ENCODE peak calls at places on chromosomes 1 and 21, in six cellular contexts. T is IMR-90, P is MM.1S, B is SK-N-SH, X is fibroblast of lung, Z is PC-3. U is an unnamed sample. For H3K4me1, the result is how much of the 10 kb centered on the place peaks cover.

GRCh38 chr1:56200446-56200845 is 378.9 kb downstream of the PLPP3 start:
- DNase-seq in X (no peak), B (peak), Z (peak), T (peak), P (no peak), U (no peak)

GRCh38 chr1:178284059-178284458 is 190.2 kb downstream of the RASAL2 start:
- DNase-seq in X (no peak), B (no peak), P (no peak), Z (no peak), T (no peak), U (no peak)

GRCh38 chr1:215114154-215114933 is 31.8 kb downstream of the KCNK2 start:
- DNase-seq in B (no peak), T (peak), X (peak), P (no peak), Z (peak), U (no peak)

GRCh38 chr1:223670458-223671159 is 5.1 kb upstream of the CAPN8 start:
- DNase-seq in P (peak), X (peak), Z (peak), B (peak), T (peak), U (peak)

GRCh38 chr21:31243611-31244010 is 100.5 kb downstream of the TIAM1 start:
- DNase-seq in P (no peak), B (no peak), Z (no peak), T (no peak), X (no peak), U (no peak)

GRCh38 chr1:108610073-108610472 is 50.2 kb downstream of the EEIG2 start:
- DNase-seq in T (no peak), B (no peak), X (no peak), Z (no peak), P (no peak), U (no peak)

GRCh38 chr21:39504230-39504629 is 52.5 kb downstream of the SH3BGR start:
- DNase-seq in P (no peak), B (no peak), X (no peak), T (no peak), Z (no peak), U (no peak)

GRCh38 chr21:43734131-43734634 is 15.3 kb downstream of the PDXK start:
- DNase-seq in Z (no peak), X (no peak), T (no peak), P (no peak), B (no peak), U (no peak)

GRCh38 chr1:2356911-2357845 is 34.2 kb downstream of the MORN1 start:
- DNase-seq in Z (no peak), B (no peak), P (no peak), X (no peak), T (no peak), U (no peak)

GRCh38 chr21:36749935-36750578 is 51.1 kb downstream of the SIM2 start:
- DNase-seq in X (peak), P (no peak), Z (no peak), B (no peak), T (peak), U (no peak)

GRCh38 chr1:108746382-108747127 is at the start of gene STXBP3:
- DNase-seq in B (peak), X (peak), P (peak), Z (peak), T (peak), U (peak)

GRCh38 chr1:232447125-232447524 is 182.8 kb downstream of the SIPA1L2 start:
- DNase-seq in B (peak), X (no peak), P (no peak), T (no peak), Z (no peak), U (no peak)

GRCh38 chr1:145714524-145715111 is 4.7 kb upstream of the CD160 start:
- DNase-seq in P (no peak), Z (no peak), B (no peak), T (no peak), X (no peak), U (no peak)

GRCh38 chr1:105102385-105102784 is 1352.7 kb downstream of the AMY1C start:
- DNase-seq in T (no peak), P (no peak), Z (no peak), X (no peak), B (no peak), U (no peak)

GRCh38 chr21:34192646-34193285 is 119.4 kb downstream of the MRPS6 start:
- DNase-seq in Z (no peak), P (peak), B (no peak), T (no peak), X (no peak), U (no peak)

GRCh38 chr1:187844313-187844712 is 1015.6 kb downstream of the PLA2G4A start:
- DNase-seq in B (no peak), Z (peak), P (no peak), X (no peak), T (peak), U (no peak)

GRCh38 chr1:85864727-85865126 is 156.5 kb upstream of the ZNHIT6 start:
- DNase-seq in Z (no peak), T (peak), B (no peak), P (no peak), X (peak), U (no peak)
- H3K4me1 ChIP-seq in Z (under half), T (under half), B (under half), P (under half), X (under half), U (under half)

GRCh38 chr1:204545881-204546280 is 29.7 kb downstream of the MDM4 start:
- DNase-seq in T (no peak), P (peak), Z (no peak), X (no peak), B (no peak), U (no peak)

GRCh38 chr1:204545202-204545601 is 29.0 kb downstream of the MDM4 start:
- DNase-seq in T (peak), X (peak), Z (no peak), B (no peak), P (no peak), U (no peak)

GRCh38 chr1:204549313-204549712 is 33.1 kb downstream of the MDM4 start:
- DNase-seq in T (no peak), B (no peak), P (no peak), Z (no peak), X (no peak), U (no peak)

GRCh38 chr1:204544321-204544720 is 28.1 kb downstream of the MDM4 start:
- DNase-seq in B (no peak), T (peak), Z (peak), X (peak), P (peak), U (no peak)
- H3K27ac ChIP-seq in B (no peak), T (no peak), Z (no peak), X (no peak), P (peak), U (no peak)

DNA sequence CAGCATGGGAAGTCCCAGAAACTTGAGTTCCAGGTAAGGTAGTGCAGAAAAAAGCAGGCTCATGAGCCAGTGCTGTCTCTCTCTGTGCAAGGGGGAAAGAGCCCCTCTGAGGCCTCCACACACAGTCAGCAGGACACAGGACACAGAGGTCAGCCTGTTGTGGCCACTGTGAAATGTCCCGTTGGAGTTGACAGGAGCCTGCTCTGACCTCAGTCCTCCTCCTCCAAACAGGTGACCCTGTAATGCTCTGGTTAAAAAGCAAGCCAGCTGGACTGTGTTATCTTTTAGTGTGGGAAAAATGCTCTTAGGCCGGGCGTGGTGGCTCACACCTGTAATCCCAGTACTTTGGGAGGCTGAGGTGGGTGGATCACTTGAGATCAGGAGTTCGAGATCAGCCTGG is 24.2 kb upstream of the GPR157 start:
- DNase-seq in B (no peak), T (no peak), Z (no peak), P (no peak), X (no peak), U (no peak)
- H3K9ac ChIP-seq in B (no peak), T (no peak), Z (no peak), P (no peak), X (no peak), U (no peak)

GRCh38 chr1:151985270-151985669 is 8.4 kb downstream of the S100A10 start:
- DNase-seq in Z (no peak), X (no peak), P (no peak), T (no peak), B (no peak), U (no peak)
- H3K4me1 ChIP-seq in Z (half or more), X (under half), P (under half), T (under half), B (under half), U (under half)

DNA sequence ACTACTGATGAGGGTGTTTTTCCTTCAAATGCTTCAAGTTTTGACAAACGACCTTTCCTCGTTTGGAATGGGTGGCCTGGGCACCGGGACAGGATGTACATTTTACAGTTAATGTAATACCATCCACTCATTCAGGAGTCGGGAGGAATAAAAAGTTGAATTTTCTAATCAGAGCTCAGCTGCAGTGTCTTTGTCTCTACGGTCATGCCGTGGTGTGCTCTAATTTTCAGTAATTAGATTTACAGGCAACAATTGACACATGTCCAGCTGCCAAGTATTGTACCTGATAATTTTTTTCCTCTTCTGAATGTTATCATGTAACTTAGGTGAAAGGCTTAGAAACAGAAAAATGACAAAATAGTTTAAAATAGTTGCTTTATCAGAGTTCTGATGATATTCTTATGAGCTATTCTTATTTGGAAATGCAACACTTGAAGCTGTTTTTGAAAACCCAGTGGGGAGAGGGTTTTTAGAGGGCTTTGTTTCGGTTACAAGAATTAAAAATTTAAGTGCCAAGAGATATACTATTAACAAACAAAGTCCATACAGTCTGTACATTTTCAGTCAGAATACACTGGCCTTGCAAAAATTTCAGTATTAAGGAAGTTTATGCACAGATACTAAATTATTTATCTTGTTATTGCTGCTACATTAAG is 1.0 kb downstream of the CDKN2C start:
- DNase-seq in X (peak), B (no peak), Z (peak), T (no peak), P (no peak), U (no peak)
- H3K27ac ChIP-seq in X (peak), B (peak), Z (peak), T (peak), P (no peak), U (peak)

DNA sequence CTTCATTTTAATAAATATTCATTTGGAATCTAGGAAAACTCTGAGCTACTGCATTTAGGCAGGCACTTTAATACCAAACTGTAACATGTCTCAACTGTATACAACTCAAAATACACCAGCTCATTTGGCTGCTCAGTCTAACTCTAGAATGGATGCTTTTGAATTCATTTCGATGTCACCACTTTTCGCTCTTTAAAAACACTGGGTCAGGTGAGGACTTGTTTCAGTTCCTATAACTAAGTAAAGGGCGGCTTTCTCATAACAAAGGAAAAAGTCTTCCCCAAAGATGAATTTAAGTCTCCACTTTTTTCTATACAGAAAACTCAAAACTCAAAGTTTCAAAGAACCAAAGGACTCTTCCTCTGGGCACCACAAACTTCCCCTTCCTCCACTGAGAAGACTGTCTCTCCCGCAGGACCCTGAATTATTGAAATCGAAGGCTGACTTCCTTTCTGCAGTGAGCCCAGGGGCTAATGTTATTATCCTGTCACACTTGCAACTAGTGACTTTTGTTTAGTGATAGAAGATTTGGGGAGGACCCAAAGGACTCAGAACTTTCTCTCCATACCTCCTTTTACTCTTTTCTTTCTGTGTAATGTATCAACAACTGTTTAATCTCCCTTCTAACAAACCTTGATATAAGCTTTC is 9.7 kb upstream of the DHX9 start:
- DNase-seq in P (peak), Z (no peak), B (no peak), X (no peak), T (no peak), U (no peak)
- H3K9ac ChIP-seq in P (no peak), Z (no peak), B (no peak), X (no peak), T (no peak), U (no peak)

DNA sequence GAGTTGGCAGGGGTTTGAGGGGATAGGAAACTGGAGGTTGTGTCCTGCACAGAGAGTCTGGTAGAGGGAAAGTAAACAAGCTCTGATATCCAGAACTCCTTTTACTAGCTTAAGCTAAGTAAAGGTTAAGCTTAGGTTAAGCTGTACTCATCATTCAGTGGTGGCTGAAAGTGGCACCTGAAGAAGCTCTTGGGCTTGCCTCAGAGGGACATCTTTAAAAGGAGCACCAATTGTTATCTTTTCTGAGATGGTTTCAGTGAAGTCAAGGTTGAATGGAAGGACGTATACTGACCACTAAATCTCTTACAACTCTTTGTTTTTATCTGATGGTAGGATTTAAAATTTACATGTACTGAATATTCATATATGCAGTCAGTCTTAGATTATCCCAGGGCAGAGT is 43.2 kb downstream of the S1PR1 start:
- DNase-seq in Z (no peak), T (no peak), P (no peak), X (no peak), B (no peak), U (no peak)
- H3K4me1 ChIP-seq in Z (under half), T (under half), P (under half), X (under half), B (under half), U (under half)

DNA sequence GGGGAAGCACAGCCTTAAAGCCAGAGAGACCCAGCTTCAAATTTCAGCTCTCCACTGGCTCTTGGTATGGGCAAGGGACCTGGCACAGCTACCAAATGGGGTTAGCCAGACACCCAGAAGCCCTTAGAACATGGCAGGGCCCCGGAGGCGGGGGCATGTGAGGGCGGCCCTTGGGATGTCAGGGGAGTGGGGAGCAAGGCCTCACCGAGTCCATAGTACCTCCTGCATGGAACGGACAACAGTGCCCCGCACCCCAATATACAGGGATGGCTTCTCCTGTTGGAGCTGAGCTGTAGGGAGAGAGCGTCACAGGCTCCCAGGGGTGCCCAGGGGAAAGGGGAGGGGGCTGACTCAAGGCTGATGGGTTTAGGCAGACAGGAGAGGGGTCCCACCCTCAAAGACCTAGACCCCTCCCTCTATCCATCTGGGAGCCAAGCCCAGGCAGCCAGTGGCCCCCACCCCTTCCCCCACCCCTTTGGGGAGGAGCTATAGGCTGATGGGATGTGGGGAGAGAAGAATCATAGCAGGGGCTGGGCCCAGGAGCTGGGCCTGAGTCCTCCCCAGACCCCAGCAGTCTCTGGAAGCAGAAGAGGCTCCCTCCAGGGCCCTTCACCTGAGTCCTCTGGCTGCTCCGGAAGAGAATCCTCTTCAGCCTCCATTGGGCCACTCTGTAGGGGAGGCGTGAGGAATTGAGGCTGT is 16.5 kb downstream of the SPOCD1 start:
- DNase-seq in X (peak), P (no peak), Z (no peak), T (no peak), B (no peak), U (no peak)
- H3K27ac ChIP-seq in X (peak), P (no peak), Z (peak), T (peak), B (peak), U (no peak)